ENCODE peak calls at places on chromosomes 5 and 9, in nine cellular contexts. One of them, this sample, is unnamed.

GRCh38 chr5:9411142-9411541 is 134.7 kb downstream of the SEMA5A start:
- DNase-seq in fibroblast of lung: no peak
- DNase-seq in SHP77: no peak
- DNase-seq in EH: no peak
- DNase-seq in iPS-NIHi11: no peak
- DNase-seq in NCI-H460: no peak
- DNase-seq in fibroblast of mammary gland: no peak
- DNase-seq in omental fat pad: no peak
- DNase-seq in memory B cell: no peak
- DNase-seq in this sample: no peak

GRCh38 chr9:126589349-126589748 is 24.4 kb upstream of the LMX1B start:
- DNase-seq in fibroblast of lung: no peak
- DNase-seq in SHP77: peak; percentile 18
- DNase-seq in EH: no peak
- DNase-seq in iPS-NIHi11: no peak
- DNase-seq in NCI-H460: no peak
- DNase-seq in fibroblast of mammary gland: no peak
- DNase-seq in omental fat pad: no peak
- DNase-seq in memory B cell: no peak
- DNase-seq in this sample: no peak

GRCh38 chr9:137168907-137169763 is 716 bp downstream of the LRRC26 start:
- DNase-seq in fibroblast of lung: peak; percentile 38
- DNase-seq in SHP77: peak; percentile 90
- DNase-seq in EH: peak; percentile 42
- DNase-seq in iPS-NIHi11: peak; percentile 93
- DNase-seq in NCI-H460: peak; percentile 59
- DNase-seq in fibroblast of mammary gland: peak; percentile 30
- DNase-seq in omental fat pad: no peak
- DNase-seq in memory B cell: no peak
- DNase-seq in this sample: no peak

GRCh38 chr5:92662741-92663140 is 918.3 kb downstream of the NR2F1-AS1 start:
- DNase-seq in fibroblast of lung: no peak
- DNase-seq in SHP77: peak; percentile 52
- DNase-seq in EH: no peak
- DNase-seq in iPS-NIHi11: no peak
- DNase-seq in NCI-H460: no peak
- DNase-seq in fibroblast of mammary gland: peak; percentile 28
- DNase-seq in omental fat pad: no peak
- DNase-seq in memory B cell: no peak
- DNase-seq in this sample: no peak

GRCh38 chr9:128160603-128160987 is 530 bp downstream of the BBLN start:
- DNase-seq in fibroblast of lung: peak; percentile 29
- DNase-seq in SHP77: no peak
- DNase-seq in EH: peak; percentile 36
- DNase-seq in iPS-NIHi11: peak; percentile 56
- DNase-seq in NCI-H460: no peak
- DNase-seq in fibroblast of mammary gland: peak; percentile 31
- DNase-seq in omental fat pad: no peak
- DNase-seq in memory B cell: no peak
- DNase-seq in this sample: no peak

GRCh38 chr5:139783436-139783955 is 12.1 kb upstream of the PSD2 start:
- DNase-seq in fibroblast of lung: no peak
- DNase-seq in SHP77: no peak
- DNase-seq in EH: no peak
- DNase-seq in iPS-NIHi11: no peak
- DNase-seq in NCI-H460: no peak
- DNase-seq in fibroblast of mammary gland: no peak
- DNase-seq in omental fat pad: no peak
- DNase-seq in memory B cell: no peak
- DNase-seq in this sample: no peak

GRCh38 chr9:132744881-132745761 is 74.9 kb downstream of the GTF3C4 start:
- DNase-seq in fibroblast of lung: no peak
- DNase-seq in SHP77: no peak
- DNase-seq in EH: no peak
- DNase-seq in iPS-NIHi11: peak; percentile 51
- DNase-seq in NCI-H460: no peak
- DNase-seq in fibroblast of mammary gland: no peak
- DNase-seq in omental fat pad: no peak
- DNase-seq in memory B cell: no peak
- DNase-seq in this sample: peak; percentile 65

GRCh38 chr9:99905833-99906402 is 536 bp upstream of the STX17 start:
- DNase-seq in fibroblast of lung: peak; percentile 6
- DNase-seq in SHP77: no peak
- DNase-seq in EH: peak; percentile 11
- DNase-seq in iPS-NIHi11: no peak
- DNase-seq in NCI-H460: no peak
- DNase-seq in fibroblast of mammary gland: peak; percentile 16
- DNase-seq in omental fat pad: no peak
- DNase-seq in memory B cell: no peak
- DNase-seq in this sample: no peak

GRCh38 chr9:121781701-121782464 is 130.4 kb downstream of the DAB2IP start:
- DNase-seq in fibroblast of lung: no peak
- DNase-seq in SHP77: no peak
- DNase-seq in EH: no peak
- DNase-seq in iPS-NIHi11: no peak
- DNase-seq in NCI-H460: no peak
- DNase-seq in fibroblast of mammary gland: no peak
- DNase-seq in omental fat pad: no peak
- DNase-seq in memory B cell: no peak
- DNase-seq in this sample: peak; percentile 73

GRCh38 chr5:136332213-136332612 is 33.1 kb downstream of the TRPC7 start:
- DNase-seq in fibroblast of lung: no peak
- DNase-seq in SHP77: no peak
- DNase-seq in EH: no peak
- DNase-seq in iPS-NIHi11: no peak
- DNase-seq in NCI-H460: no peak
- DNase-seq in fibroblast of mammary gland: no peak
- DNase-seq in omental fat pad: no peak
- DNase-seq in memory B cell: no peak
- DNase-seq in this sample: no peak

GRCh38 chr5:106189121-106189809 is 1481.5 kb downstream of the EFNA5 start:
- DNase-seq in fibroblast of lung: no peak
- DNase-seq in SHP77: peak; percentile 80
- DNase-seq in EH: no peak
- DNase-seq in iPS-NIHi11: no peak
- DNase-seq in NCI-H460: no peak
- DNase-seq in fibroblast of mammary gland: no peak
- DNase-seq in omental fat pad: no peak
- DNase-seq in memory B cell: no peak
- DNase-seq in this sample: no peak

GRCh38 chr9:130290353-130291181 is 25.0 kb downstream of the HMCN2 start:
- DNase-seq in fibroblast of lung: peak; percentile 51
- DNase-seq in SHP77: no peak
- DNase-seq in EH: peak; percentile 54
- DNase-seq in iPS-NIHi11: no peak
- DNase-seq in NCI-H460: no peak
- DNase-seq in fibroblast of mammary gland: peak; percentile 23
- DNase-seq in omental fat pad: no peak
- DNase-seq in memory B cell: no peak
- DNase-seq in this sample: no peak

GRCh38 chr9:73093740-73094379 is 57.8 kb upstream of the ANXA1 start:
- DNase-seq in fibroblast of lung: peak; percentile 8
- DNase-seq in SHP77: no peak
- DNase-seq in EH: peak; percentile 48
- DNase-seq in iPS-NIHi11: no peak
- DNase-seq in NCI-H460: no peak
- DNase-seq in fibroblast of mammary gland: peak; percentile 37
- DNase-seq in omental fat pad: no peak
- DNase-seq in memory B cell: no peak
- DNase-seq in this sample: no peak

GRCh38 chr9:87446527-87446926 is 51.1 kb upstream of the DAPK1 start:
- DNase-seq in fibroblast of lung: no peak
- DNase-seq in SHP77: no peak
- DNase-seq in EH: no peak
- DNase-seq in iPS-NIHi11: no peak
- DNase-seq in NCI-H460: no peak
- DNase-seq in fibroblast of mammary gland: no peak
- DNase-seq in omental fat pad: no peak
- DNase-seq in memory B cell: no peak
- DNase-seq in this sample: no peak

GRCh38 chr5:8953911-8954310 is 592.0 kb downstream of the SEMA5A start:
- DNase-seq in fibroblast of lung: no peak
- DNase-seq in SHP77: no peak
- DNase-seq in EH: peak; percentile 83
- DNase-seq in iPS-NIHi11: no peak
- DNase-seq in NCI-H460: no peak
- DNase-seq in fibroblast of mammary gland: peak; percentile 3
- DNase-seq in omental fat pad: no peak
- DNase-seq in memory B cell: no peak
- DNase-seq in this sample: no peak

GRCh38 chr9:120768247-120768646 is 25.0 kb downstream of the FBXW2 start:
- DNase-seq in fibroblast of lung: no peak
- DNase-seq in SHP77: no peak
- DNase-seq in EH: no peak
- DNase-seq in iPS-NIHi11: no peak
- DNase-seq in NCI-H460: no peak
- DNase-seq in fibroblast of mammary gland: no peak
- DNase-seq in omental fat pad: no peak
- DNase-seq in memory B cell: no peak
- DNase-seq in this sample: no peak

GRCh38 chr9:105316703-105317102 is 72.3 kb downstream of the SLC44A1 start:
- DNase-seq in fibroblast of lung: no peak
- DNase-seq in SHP77: no peak
- DNase-seq in EH: no peak
- DNase-seq in iPS-NIHi11: no peak
- DNase-seq in NCI-H460: no peak
- DNase-seq in fibroblast of mammary gland: no peak
- DNase-seq in omental fat pad: no peak
- DNase-seq in memory B cell: no peak
- DNase-seq in this sample: no peak

GRCh38 chr9:136052991-136053756 is 41.9 kb downstream of the NACC2 start:
- DNase-seq in fibroblast of lung: peak; percentile 29
- DNase-seq in SHP77: peak; percentile 52
- DNase-seq in EH: peak; percentile 29
- DNase-seq in iPS-NIHi11: no peak
- DNase-seq in NCI-H460: no peak
- DNase-seq in fibroblast of mammary gland: no peak
- DNase-seq in omental fat pad: no peak
- DNase-seq in memory B cell: no peak
- DNase-seq in this sample: peak; percentile 86

GRCh38 chr9:131649646-131650045 is 90.2 kb downstream of the RAPGEF1 start:
- DNase-seq in fibroblast of lung: no peak
- DNase-seq in SHP77: no peak
- DNase-seq in EH: no peak
- DNase-seq in iPS-NIHi11: no peak
- DNase-seq in NCI-H460: no peak
- DNase-seq in fibroblast of mammary gland: no peak
- DNase-seq in omental fat pad: no peak
- DNase-seq in memory B cell: no peak
- DNase-seq in this sample: peak; percentile 16